ENCODE peak calls at places on chromosomes 1 and 21, in nine cellular contexts. One of them, this sample, is unnamed. For H3K27me3 and H3K4me1, the result is how much of the 10 kb centered on the place peaks cover.

GRCh38 chr1:44170281-44170823 is 28.9 kb upstream of the KLF18 start:
- DNase-seq in body of pancreas: no peak
- DNase-seq in left ventricle myocardium inferior: no peak
- DNase-seq in uterus: no peak
- DNase-seq in CD8-positive, alpha-beta T cell: no peak
- DNase-seq in CD4-positive, alpha-beta memory T cell: no peak
- DNase-seq in hepatocyte: no peak
- DNase-seq in PC-3: peak
- DNase-seq in HCT116: no peak
- DNase-seq in this sample: no peak

GRCh38 chr1:1547476-1547875 is 7.1 kb upstream of the TMEM240 start:
- DNase-seq in left ventricle myocardium inferior: no peak
- DNase-seq in PC-3: no peak
- DNase-seq in body of pancreas: no peak
- DNase-seq in HCT116: no peak
- DNase-seq in CD8-positive, alpha-beta T cell: no peak
- DNase-seq in hepatocyte: no peak
- DNase-seq in CD4-positive, alpha-beta memory T cell: no peak
- DNase-seq in uterus: no peak
- DNase-seq in this sample: no peak

GRCh38 chr1:107141491-107142369 is 891 bp downstream of the NTNG1 start:
- DNase-seq in hepatocyte: peak
- DNase-seq in PC-3: peak
- DNase-seq in left ventricle myocardium inferior: no peak
- DNase-seq in uterus: no peak
- DNase-seq in HCT116: peak
- DNase-seq in CD8-positive, alpha-beta T cell: no peak
- DNase-seq in body of pancreas: peak
- DNase-seq in CD4-positive, alpha-beta memory T cell: no peak
- DNase-seq in this sample: no peak

GRCh38 chr1:186843261-186843660 is 14.5 kb downstream of the PLA2G4A start:
- DNase-seq in PC-3: no peak
- DNase-seq in hepatocyte: no peak
- DNase-seq in CD4-positive, alpha-beta memory T cell: no peak
- DNase-seq in HCT116: no peak
- DNase-seq in uterus: no peak
- DNase-seq in CD8-positive, alpha-beta T cell: no peak
- DNase-seq in left ventricle myocardium inferior: no peak
- DNase-seq in body of pancreas: no peak
- DNase-seq in this sample: no peak

GRCh38 chr1:87644500-87645245 is 316.0 kb downstream of the LMO4 start:
- DNase-seq in HCT116: no peak
- DNase-seq in uterus: no peak
- DNase-seq in PC-3: peak
- DNase-seq in body of pancreas: no peak
- DNase-seq in CD4-positive, alpha-beta memory T cell: no peak
- DNase-seq in hepatocyte: peak
- DNase-seq in CD8-positive, alpha-beta T cell: no peak
- DNase-seq in left ventricle myocardium inferior: no peak
- DNase-seq in this sample: no peak

GRCh38 chr1:20430355-20431290 is 55.4 kb downstream of the CAMK2N1 start:
- DNase-seq in HCT116: no peak
- DNase-seq in left ventricle myocardium inferior: no peak
- DNase-seq in CD8-positive, alpha-beta T cell: no peak
- DNase-seq in PC-3: peak
- DNase-seq in CD4-positive, alpha-beta memory T cell: no peak
- DNase-seq in body of pancreas: peak
- DNase-seq in uterus: no peak
- DNase-seq in hepatocyte: peak
- DNase-seq in this sample: no peak

GRCh38 chr1:206674745-206675175 is 9.9 kb upstream of the MAPKAPK2 start:
- DNase-seq in body of pancreas: peak
- DNase-seq in uterus: peak
- DNase-seq in CD8-positive, alpha-beta T cell: no peak
- DNase-seq in PC-3: peak
- DNase-seq in HCT116: no peak
- DNase-seq in CD4-positive, alpha-beta memory T cell: no peak
- DNase-seq in left ventricle myocardium inferior: no peak
- DNase-seq in hepatocyte: peak
- DNase-seq in this sample: no peak

GRCh38 chr1:211133393-211133840 is 531 bp downstream of the KCNH1 start:
- DNase-seq in CD8-positive, alpha-beta T cell: no peak
- DNase-seq in body of pancreas: no peak
- DNase-seq in PC-3: no peak
- DNase-seq in HCT116: no peak
- DNase-seq in uterus: no peak
- DNase-seq in left ventricle myocardium inferior: no peak
- DNase-seq in CD4-positive, alpha-beta memory T cell: no peak
- DNase-seq in hepatocyte: peak
- DNase-seq in this sample: no peak

GRCh38 chr21:31873696-31874599 is 1.1 kb downstream of the HUNK start:
- DNase-seq in body of pancreas: peak
- DNase-seq in HCT116: no peak
- DNase-seq in PC-3: peak
- DNase-seq in left ventricle myocardium inferior: peak
- DNase-seq in CD8-positive, alpha-beta T cell: no peak
- DNase-seq in uterus: peak
- DNase-seq in hepatocyte: peak
- DNase-seq in CD4-positive, alpha-beta memory T cell: no peak
- DNase-seq in this sample: no peak

GRCh38 chr1:57672741-57673140 is 248.9 kb upstream of the DAB1 start:
- DNase-seq in body of pancreas: no peak
- DNase-seq in hepatocyte: no peak
- DNase-seq in CD8-positive, alpha-beta T cell: no peak
- DNase-seq in left ventricle myocardium inferior: no peak
- DNase-seq in uterus: no peak
- DNase-seq in HCT116: no peak
- DNase-seq in PC-3: no peak
- DNase-seq in CD4-positive, alpha-beta memory T cell: no peak
- DNase-seq in this sample: no peak

GRCh38 chr1:109628540-109629321 is 9.1 kb downstream of the AMPD2 start:
- DNase-seq in CD8-positive, alpha-beta T cell: no peak
- DNase-seq in body of pancreas: no peak
- DNase-seq in HCT116: no peak
- DNase-seq in left ventricle myocardium inferior: no peak
- DNase-seq in CD4-positive, alpha-beta memory T cell: no peak
- DNase-seq in uterus: no peak
- DNase-seq in hepatocyte: no peak
- DNase-seq in PC-3: peak
- DNase-seq in this sample: no peak

GRCh38 chr1:41995441-41996130 is 76.9 kb upstream of the HIVEP3 start:
- DNase-seq in hepatocyte: no peak
- DNase-seq in HCT116: no peak
- DNase-seq in body of pancreas: no peak
- DNase-seq in uterus: no peak
- DNase-seq in CD8-positive, alpha-beta T cell: no peak
- DNase-seq in CD4-positive, alpha-beta memory T cell: no peak
- DNase-seq in left ventricle myocardium inferior: no peak
- DNase-seq in PC-3: no peak
- DNase-seq in this sample: no peak

GRCh38 chr1:13901597-13901996 is 201.6 kb downstream of the PRDM2 start:
- DNase-seq in CD4-positive, alpha-beta memory T cell: no peak
- DNase-seq in CD8-positive, alpha-beta T cell: no peak
- DNase-seq in PC-3: no peak
- DNase-seq in left ventricle myocardium inferior: no peak
- DNase-seq in hepatocyte: no peak
- DNase-seq in uterus: no peak
- DNase-seq in body of pancreas: no peak
- DNase-seq in HCT116: no peak
- DNase-seq in this sample: no peak
- H3K27me3 ChIP-seq in CD4-positive, alpha-beta memory T cell: under half
- H3K27me3 ChIP-seq in CD8-positive, alpha-beta T cell: under half
- H3K27me3 ChIP-seq in PC-3: under half
- H3K27me3 ChIP-seq in left ventricle myocardium inferior: under half
- H3K27me3 ChIP-seq in hepatocyte: under half
- H3K27me3 ChIP-seq in uterus: under half
- H3K27me3 ChIP-seq in body of pancreas: under half
- H3K27me3 ChIP-seq in HCT116: under half
- H3K27me3 ChIP-seq in this sample: under half

GRCh38 chr1:230351983-230352382 is 74.1 kb downstream of the PGBD5 start:
- DNase-seq in uterus: no peak
- DNase-seq in body of pancreas: no peak
- DNase-seq in hepatocyte: no peak
- DNase-seq in PC-3: no peak
- DNase-seq in CD4-positive, alpha-beta memory T cell: no peak
- DNase-seq in HCT116: no peak
- DNase-seq in CD8-positive, alpha-beta T cell: no peak
- DNase-seq in left ventricle myocardium inferior: no peak
- DNase-seq in this sample: no peak

GRCh38 chr1:230350208-230350921 is 75.8 kb downstream of the PGBD5 start:
- DNase-seq in hepatocyte: no peak
- DNase-seq in CD8-positive, alpha-beta T cell: no peak
- DNase-seq in CD4-positive, alpha-beta memory T cell: no peak
- DNase-seq in uterus: no peak
- DNase-seq in body of pancreas: no peak
- DNase-seq in left ventricle myocardium inferior: no peak
- DNase-seq in HCT116: no peak
- DNase-seq in PC-3: peak
- DNase-seq in this sample: no peak

GRCh38 chr1:230354005-230354404 is 72.1 kb downstream of the PGBD5 start:
- DNase-seq in CD8-positive, alpha-beta T cell: no peak
- DNase-seq in CD4-positive, alpha-beta memory T cell: no peak
- DNase-seq in left ventricle myocardium inferior: no peak
- DNase-seq in HCT116: no peak
- DNase-seq in hepatocyte: no peak
- DNase-seq in body of pancreas: no peak
- DNase-seq in PC-3: no peak
- DNase-seq in uterus: no peak
- DNase-seq in this sample: no peak

GRCh38 chr1:230352537-230352936 is 73.6 kb downstream of the PGBD5 start:
- DNase-seq in body of pancreas: no peak
- DNase-seq in uterus: no peak
- DNase-seq in CD4-positive, alpha-beta memory T cell: no peak
- DNase-seq in HCT116: no peak
- DNase-seq in hepatocyte: no peak
- DNase-seq in left ventricle myocardium inferior: no peak
- DNase-seq in CD8-positive, alpha-beta T cell: no peak
- DNase-seq in PC-3: no peak
- DNase-seq in this sample: no peak

GRCh38 chr1:230351516-230351915 is 74.6 kb downstream of the PGBD5 start:
- DNase-seq in left ventricle myocardium inferior: no peak
- DNase-seq in uterus: no peak
- DNase-seq in CD8-positive, alpha-beta T cell: no peak
- DNase-seq in CD4-positive, alpha-beta memory T cell: no peak
- DNase-seq in PC-3: no peak
- DNase-seq in body of pancreas: no peak
- DNase-seq in HCT116: no peak
- DNase-seq in hepatocyte: no peak
- DNase-seq in this sample: no peak
- H3K27ac ChIP-seq in left ventricle myocardium inferior: no peak
- H3K27ac ChIP-seq in uterus: no peak
- H3K27ac ChIP-seq in CD8-positive, alpha-beta T cell: no peak
- H3K27ac ChIP-seq in CD4-positive, alpha-beta memory T cell: no peak
- H3K27ac ChIP-seq in PC-3: no peak
- H3K27ac ChIP-seq in body of pancreas: no peak
- H3K27ac ChIP-seq in HCT116: no peak
- H3K27ac ChIP-seq in hepatocyte: no peak
- H3K27ac ChIP-seq in this sample: no peak

DNA sequence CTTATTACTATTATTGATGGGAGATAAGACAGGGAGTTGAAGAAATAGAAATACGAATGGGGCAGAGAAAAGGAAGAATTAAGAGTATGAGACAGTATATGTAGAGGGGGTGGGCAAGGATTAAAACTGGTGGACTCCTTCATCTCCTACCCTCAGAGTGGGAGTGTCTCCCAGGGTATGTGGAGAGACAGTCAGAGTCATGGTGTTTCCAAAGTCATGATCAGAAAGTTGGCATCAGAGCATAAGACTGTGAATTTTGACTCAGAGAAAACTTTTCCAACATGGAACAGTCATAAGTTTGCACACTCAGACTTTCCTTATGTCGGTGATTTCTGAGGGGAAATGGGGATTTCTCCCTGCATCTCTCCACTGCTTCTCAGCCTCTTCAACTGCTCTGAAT is 2.4 kb downstream of the CD84 start:
- DNase-seq in left ventricle myocardium inferior: no peak
- DNase-seq in CD4-positive, alpha-beta memory T cell: peak
- DNase-seq in PC-3: no peak
- DNase-seq in uterus: no peak
- DNase-seq in body of pancreas: no peak
- DNase-seq in hepatocyte: no peak
- DNase-seq in CD8-positive, alpha-beta T cell: no peak
- DNase-seq in HCT116: no peak
- DNase-seq in this sample: no peak
- H3K4me1 ChIP-seq in left ventricle myocardium inferior: under half
- H3K4me1 ChIP-seq in CD4-positive, alpha-beta memory T cell: half or more
- H3K4me1 ChIP-seq in PC-3: under half
- H3K4me1 ChIP-seq in uterus: under half
- H3K4me1 ChIP-seq in body of pancreas: under half
- H3K4me1 ChIP-seq in hepatocyte: under half
- H3K4me1 ChIP-seq in CD8-positive, alpha-beta T cell: half or more
- H3K4me1 ChIP-seq in HCT116: under half
- H3K4me1 ChIP-seq in this sample: half or more

GRCh38 chr1:30829889-30830288 is 72.3 kb upstream of the LAPTM5 start:
- DNase-seq in PC-3: no peak
- DNase-seq in HCT116: no peak
- DNase-seq in left ventricle myocardium inferior: no peak
- DNase-seq in CD8-positive, alpha-beta T cell: no peak
- DNase-seq in body of pancreas: no peak
- DNase-seq in hepatocyte: no peak
- DNase-seq in uterus: no peak
- DNase-seq in CD4-positive, alpha-beta memory T cell: no peak
- DNase-seq in this sample: no peak
- H3K27me3 ChIP-seq in PC-3: under half
- H3K27me3 ChIP-seq in HCT116: under half
- H3K27me3 ChIP-seq in left ventricle myocardium inferior: under half
- H3K27me3 ChIP-seq in CD8-positive, alpha-beta T cell: under half
- H3K27me3 ChIP-seq in body of pancreas: under half
- H3K27me3 ChIP-seq in hepatocyte: under half
- H3K27me3 ChIP-seq in uterus: under half
- H3K27me3 ChIP-seq in CD4-positive, alpha-beta memory T cell: under half
- H3K27me3 ChIP-seq in this sample: under half

DNA sequence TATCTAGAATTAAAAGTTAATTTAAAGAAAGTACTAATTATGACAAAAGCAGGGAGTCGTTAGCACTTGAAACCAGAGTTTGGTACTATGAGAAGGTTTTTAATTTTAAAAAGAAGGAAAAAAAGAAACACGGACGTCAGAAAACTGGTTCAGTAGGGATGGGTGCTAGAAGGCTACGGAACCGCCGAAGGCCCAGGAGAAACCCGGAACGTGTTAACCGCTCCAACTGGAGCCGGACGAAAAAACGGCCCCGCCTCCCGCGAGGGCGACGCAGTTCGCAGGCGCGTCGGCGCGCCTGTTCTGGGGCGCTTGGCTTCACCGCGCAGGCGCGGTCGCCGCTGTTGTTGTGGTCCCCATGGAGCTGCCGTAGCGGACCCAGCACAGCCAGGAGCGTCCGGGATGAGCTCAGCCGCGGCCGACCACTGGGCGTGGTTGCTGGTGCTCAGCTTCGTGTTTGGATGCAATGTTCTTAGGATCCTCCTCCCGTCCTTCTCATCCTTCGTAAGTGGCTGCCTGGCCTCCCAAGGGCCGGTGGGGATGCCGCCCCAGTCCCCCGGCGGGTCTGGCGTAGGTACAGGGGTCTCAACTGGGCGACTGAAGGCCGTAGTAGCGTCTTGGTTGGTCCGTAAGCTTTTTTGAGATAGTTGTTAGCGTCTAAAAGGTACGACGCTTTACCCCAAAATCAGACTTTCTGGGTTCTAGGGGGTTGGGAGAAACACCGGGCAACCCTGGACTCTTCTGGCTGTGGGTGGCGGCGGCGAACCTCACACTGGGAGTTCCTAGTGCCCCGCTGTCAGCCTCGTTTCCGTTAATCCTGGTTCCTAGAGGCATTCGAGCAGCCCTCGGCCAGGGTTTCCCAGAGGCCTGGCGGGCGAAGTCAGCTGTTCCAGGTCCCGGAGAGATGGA is 31.4 kb upstream of the HMGN1 start:
- DNase-seq in CD4-positive, alpha-beta memory T cell: peak
- DNase-seq in hepatocyte: peak
- DNase-seq in left ventricle myocardium inferior: peak
- DNase-seq in HCT116: peak
- DNase-seq in CD8-positive, alpha-beta T cell: peak
- DNase-seq in uterus: peak
- DNase-seq in body of pancreas: peak
- DNase-seq in PC-3: peak
- DNase-seq in this sample: peak
- H3K27ac ChIP-seq in CD4-positive, alpha-beta memory T cell: peak
- H3K27ac ChIP-seq in hepatocyte: peak
- H3K27ac ChIP-seq in left ventricle myocardium inferior: peak
- H3K27ac ChIP-seq in HCT116: peak
- H3K27ac ChIP-seq in CD8-positive, alpha-beta T cell: peak
- H3K27ac ChIP-seq in uterus: peak
- H3K27ac ChIP-seq in body of pancreas: peak
- H3K27ac ChIP-seq in PC-3: peak
- H3K27ac ChIP-seq in this sample: peak

This sample was measured in effector memory CD4-positive, alpha-beta T cell.